ENCODE peak calls at places on chromosomes 13 and 19, in five cellular contexts. O, I, E, M and F are unnamed samples.

GRCh38 chr13:64471916-64472315 is 2758.2 kb downstream of the PCDH9 start:
- DNase-seq in I (peak), E (no peak), M (peak), O (peak), F (no peak)

GRCh38 chr19:49417090-49417489 is 6.2 kb downstream of the PTH2 start:
- DNase-seq in I (no peak), O (no peak), M (no peak), E (peak), F (no peak)

GRCh38 chr19:897442-898039 is 4.3 kb downstream of the RNU6-9 start:
- DNase-seq in E (peak), M (no peak), I (peak), O (no peak), F (peak)

GRCh38 chr13:35479223-35479536 is 2.7 kb upstream of the MAB21L1 start:
- DNase-seq in O (no peak), M (no peak), I (peak), E (peak), F (no peak)

GRCh38 chr13:51921790-51922740 is 60.3 kb downstream of the CCDC70 start:
- DNase-seq in I (no peak), O (peak), M (no peak), E (no peak), F (no peak)

GRCh38 chr19:11705474-11705873 is 33.3 kb downstream of the ZNF823 start:
- DNase-seq in E (no peak), I (no peak), M (no peak), O (no peak), F (no peak)

GRCh38 chr13:71374471-71375041 is 492.4 kb downstream of the DACH1 start:
- DNase-seq in E (peak), O (no peak), M (peak), I (no peak), F (no peak)

GRCh38 chr13:43432948-43433347 is 353.8 kb downstream of the ENOX1 start:
- DNase-seq in O (no peak), M (no peak), E (no peak), I (no peak), F (no peak)

GRCh38 chr13:95948646-95949045 is 104.6 kb downstream of the UGGT2 start:
- DNase-seq in E (no peak), M (peak), I (no peak), O (no peak), F (no peak)

DNA sequence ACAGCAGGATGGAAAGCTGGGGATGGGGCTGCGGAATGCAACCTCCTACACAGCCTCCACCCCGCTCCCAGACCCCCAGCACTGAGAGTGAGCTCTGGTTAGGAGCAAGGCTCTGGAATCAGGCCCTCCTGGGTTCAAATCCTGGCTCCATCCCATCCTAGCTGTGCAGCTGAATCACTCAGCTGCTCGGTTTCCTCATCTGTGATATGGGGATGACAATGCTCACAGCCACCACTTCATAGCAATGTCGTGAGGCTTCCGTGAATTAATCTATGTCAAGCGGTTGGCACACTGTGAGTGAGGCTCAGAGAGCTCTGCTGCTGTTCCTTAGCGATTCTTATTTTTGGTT is 538 bp downstream of the ACP7 start:
- DNase-seq in M (no peak), O (no peak), E (peak), I (no peak), F (no peak)
- H3K4me2 ChIP-seq in M (peak), O (no peak), E (peak), I (peak), F (peak)

DNA sequence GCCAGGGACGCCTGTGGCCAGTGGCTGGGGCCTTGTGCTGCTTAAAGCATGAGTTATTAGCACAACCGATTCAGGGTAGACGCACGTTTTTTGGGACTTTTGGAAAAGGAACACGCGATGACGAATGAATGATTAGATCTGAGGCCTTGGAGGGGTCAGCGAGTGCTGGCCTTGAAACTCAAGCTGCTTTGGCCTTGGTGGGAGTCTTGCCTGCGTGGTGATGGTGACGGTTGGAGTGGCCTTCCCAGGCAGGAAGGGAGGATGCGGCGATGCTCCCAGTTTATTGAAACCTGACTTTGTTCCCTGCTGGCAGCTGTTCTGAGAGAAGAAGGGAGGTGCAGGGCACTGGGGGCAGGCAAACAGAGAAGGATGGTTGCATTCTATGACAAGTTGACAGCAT is 63.1 kb upstream of the RNF113B start:
- DNase-seq in O (no peak), M (no peak), I (no peak), E (no peak), F (no peak)
- H3K4me2 ChIP-seq in O (no peak), M (no peak), I (no peak), E (no peak), F (peak)

DNA sequence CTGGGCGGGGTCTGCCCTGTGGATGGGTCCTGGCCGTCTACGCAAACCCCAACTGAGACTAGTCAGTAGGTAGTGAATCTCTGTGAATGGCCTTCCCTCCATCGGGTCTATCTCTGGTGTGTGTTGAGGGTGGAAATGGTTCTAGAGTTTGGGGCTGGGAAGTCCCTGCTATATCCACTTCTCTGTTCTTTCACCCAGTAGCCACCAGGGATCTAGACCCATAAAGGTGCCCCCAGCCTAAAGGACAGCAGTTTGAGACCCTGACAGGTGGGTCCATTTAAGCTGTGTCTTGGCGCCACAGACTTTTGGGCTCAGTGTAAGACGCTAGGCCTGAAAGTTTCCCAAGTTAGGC is 57.7 kb downstream of the ZNF568 start:
- DNase-seq in I (no peak), E (no peak), M (no peak), O (no peak), F (no peak)
- H3K4me2 ChIP-seq in I (peak), E (no peak), M (peak), O (no peak), F (peak)

DNA sequence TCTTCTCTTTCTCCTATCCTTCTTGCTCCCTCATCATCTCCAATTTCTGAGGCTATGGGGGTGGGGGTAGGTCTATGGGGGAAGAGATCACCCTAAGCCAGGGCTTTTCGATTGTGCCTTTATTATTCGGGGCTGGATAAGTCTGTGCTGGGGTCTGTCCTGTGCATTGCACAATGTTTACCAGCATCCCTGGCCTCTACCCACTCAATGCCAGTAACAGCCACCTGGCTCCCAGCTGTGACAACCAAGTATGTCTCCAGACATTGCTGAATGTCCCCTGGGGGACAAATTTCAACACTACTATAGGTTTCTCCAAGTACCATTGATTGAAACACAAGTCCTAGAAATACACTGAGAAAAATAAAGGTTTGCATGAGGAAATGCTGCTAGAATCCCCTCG is 13.2 kb downstream of the CBY2 start:
- DNase-seq in I (no peak), O (no peak), E (no peak), M (no peak), F (no peak)
- H3K4me2 ChIP-seq in I (no peak), O (no peak), E (no peak), M (no peak), F (no peak)

GRCh38 chr19:4660181-4660791 is 9.9 kb downstream of the MYDGF start:
- DNase-seq in M (no peak), I (peak), E (peak), O (peak), F (peak)

GRCh38 chr19:4660993-4661392 is 9.1 kb downstream of the MYDGF start:
- DNase-seq in O (no peak), I (no peak), M (no peak), E (no peak), F (no peak)

GRCh38 chr19:4662812-4663211 is 7.3 kb downstream of the MYDGF start:
- DNase-seq in E (no peak), M (no peak), I (no peak), O (no peak), F (no peak)

GRCh38 chr19:4662020-4662695 is 8.0 kb downstream of the MYDGF start:
- DNase-seq in M (no peak), I (no peak), E (no peak), O (no peak), F (no peak)

DNA sequence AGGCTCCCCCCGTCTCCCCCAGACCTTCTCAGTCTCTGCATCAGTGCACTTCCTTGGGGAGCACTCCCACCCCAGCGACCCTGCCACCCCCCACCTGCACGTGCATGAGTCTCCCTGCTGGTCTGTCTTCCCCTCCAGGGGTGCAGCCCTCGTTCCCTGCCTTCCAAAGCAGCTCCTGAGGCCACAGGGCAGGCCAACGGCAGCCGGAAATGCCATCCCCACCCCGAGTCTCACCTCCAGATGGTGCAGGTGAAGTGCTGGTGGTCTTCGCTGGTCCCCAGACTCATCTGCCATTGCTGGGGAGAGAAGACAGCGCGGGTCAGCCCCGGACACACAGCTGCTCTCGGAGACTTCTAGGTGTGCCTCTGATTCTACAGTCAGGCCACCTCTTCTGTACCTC is 5.5 kb downstream of the MYDGF start:
- DNase-seq in I (no peak), E (no peak), O (no peak), M (no peak), F (no peak)
- H3K4me2 ChIP-seq in I (no peak), E (no peak), O (no peak), M (no peak), F (no peak)